ENCODE peak calls at places on chromosomes 5 and 9, in six cellular contexts. I is uterus, G is mesenchymal stem cell, L is heart left ventricle, X is hepatocyte, B is psoas muscle. U is an unnamed sample. For H3K4me1, the result is how much of the 10 kb centered on the place peaks cover.

GRCh38 chr9:128696923-128697707 is 5.2 kb upstream of the PKN3 start:
- DNase-seq in I (no peak), G (no peak), L (no peak), X (no peak), B (no peak), U (no peak)

GRCh38 chr9:121607434-121608248 is 43.8 kb upstream of the DAB2IP start:
- DNase-seq in I (peak), G (peak), L (peak), X (peak), B (peak), U (no peak)

GRCh38 chr9:105557804-105558610 is at the start of gene FKTN:
- DNase-seq in I (peak), G (peak), L (peak), X (peak), B (peak), U (peak)

GRCh38 chr5:60805470-60805869 is 38.6 kb downstream of the ELOVL7 start:
- DNase-seq in I (no peak), G (no peak), L (no peak), X (no peak), B (no peak), U (no peak)

GRCh38 chr9:69895185-69895584 is 74.6 kb downstream of the CFAP95 start:
- DNase-seq in I (no peak), G (peak), L (no peak), X (no peak), B (no peak), U (no peak)

GRCh38 chr5:119785057-119785456 is 155.7 kb downstream of the FAM170A start:
- DNase-seq in I (no peak), G (no peak), L (no peak), X (no peak), B (no peak), U (no peak)

GRCh38 chr9:124215956-124216355 is 41.8 kb upstream of the NEK6 start:
- DNase-seq in I (no peak), G (no peak), L (no peak), X (no peak), B (no peak), U (no peak)

GRCh38 chr9:4922730-4923129 is 62.3 kb upstream of the JAK2 start:
- DNase-seq in I (no peak), G (no peak), L (no peak), X (no peak), B (no peak), U (no peak)

GRCh38 chr9:91196103-91196761 is 165.5 kb downstream of the AUH start:
- DNase-seq in I (no peak), G (no peak), L (no peak), X (no peak), B (no peak), U (no peak)
- H3K4me1 ChIP-seq in I (under half), G (under half), L (under half), X (half or more), B (half or more), U (under half)

DNA sequence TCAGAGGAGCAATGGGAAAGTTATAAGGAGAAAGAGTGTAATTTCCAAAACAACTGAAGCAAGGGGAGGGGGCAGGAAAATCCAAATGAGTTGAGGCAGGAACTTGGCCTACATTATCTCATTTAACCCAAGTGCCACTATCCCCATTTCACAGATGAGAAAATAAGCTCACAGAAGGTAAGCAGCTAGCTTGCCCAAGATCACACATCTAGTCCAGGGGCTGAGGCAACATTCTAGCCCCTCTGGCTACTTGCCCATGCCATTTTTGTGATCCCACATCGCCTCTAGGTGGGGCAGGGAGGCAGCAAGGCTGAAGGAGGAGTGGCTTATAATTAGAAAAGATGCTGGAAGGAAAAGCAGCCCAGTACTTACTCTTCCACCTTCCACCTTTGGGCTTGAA is 2.6 kb upstream of the PSIP1 start:
- DNase-seq in I (no peak), G (peak), L (no peak), X (no peak), B (no peak), U (no peak)
- H3K4me3 ChIP-seq in I (no peak), G (no peak), L (no peak), X (no peak), B (no peak), U (no peak)

GRCh38 chr5:14672508-14673394 is 8.2 kb downstream of the OTULIN start:
- DNase-seq in I (no peak), G (peak), L (no peak), X (no peak), B (no peak), U (no peak)

GRCh38 chr5:14671414-14671813 is 6.9 kb downstream of the OTULIN start:
- DNase-seq in I (no peak), G (peak), L (no peak), X (no peak), B (no peak), U (no peak)

GRCh38 chr5:14673443-14673842 is 8.9 kb downstream of the OTULIN start:
- DNase-seq in I (no peak), G (no peak), L (no peak), X (no peak), B (no peak), U (no peak)

GRCh38 chr5:14669975-14670374 is 5.5 kb downstream of the OTULIN start:
- DNase-seq in I (no peak), G (no peak), L (no peak), X (no peak), B (no peak), U (no peak)

GRCh38 chr5:14672082-14672481 is 7.6 kb downstream of the OTULIN start:
- DNase-seq in I (no peak), G (no peak), L (no peak), X (no peak), B (no peak), U (no peak)
- H3K4me1 ChIP-seq in I (under half), G (under half), L (under half), X (under half), B (under half), U (under half)

GRCh38 chr5:169580964-169581363 is 2.6 kb upstream of the SPDL1 start:
- DNase-seq in I (no peak), G (no peak), L (no peak), X (no peak), B (no peak), U (no peak)

GRCh38 chr5:169583424-169584215 is at the start of gene SPDL1:
- DNase-seq in I (peak), G (peak), L (peak), X (peak), B (peak), U (peak)

GRCh38 chr5:169583101-169583423 is 511 bp upstream of the SPDL1 start:
- DNase-seq in I (no peak), G (no peak), L (no peak), X (no peak), B (no peak), U (no peak)

GRCh38 chr5:169581580-169582227 is 1.9 kb upstream of the SPDL1 start:
- DNase-seq in I (peak), G (peak), L (peak), X (peak), B (peak), U (peak)

GRCh38 chr5:169584998-169585451 is 1.5 kb downstream of the SPDL1 start:
- DNase-seq in I (no peak), G (peak), L (no peak), X (no peak), B (no peak), U (no peak)
- H3K4me3 ChIP-seq in I (no peak), G (peak), L (peak), X (no peak), B (peak), U (no peak)

U was measured in tibial artery.